ENCODE peak calls at places on chromosomes 1 and 21, in seven cellular contexts. M is A549, V is tibial nerve, T is esophagus muscularis mucosa, C is stomach, L is sigmoid colon, E is suprapubic skin. F is an unnamed sample.

GRCh38 chr1:117544509-117545109 is 61.2 kb upstream of the TENT5C start:
- DNase-seq in M (no peak), T (no peak), V (no peak), E (no peak), L (no peak), C (no peak), F (no peak)

GRCh38 chr1:94527447-94528031 is 14.0 kb downstream of the F3 start:
- DNase-seq in C (no peak), V (no peak), L (no peak), T (no peak), E (no peak), M (no peak), F (no peak)

GRCh38 chr1:192225713-192226112 is 67.5 kb downstream of the RGS18 start:
- DNase-seq in T (no peak), L (no peak), V (no peak), M (no peak), E (no peak), C (no peak), F (no peak)

GRCh38 chr1:110982320-110982719 is 18.6 kb upstream of the LRIF1 start:
- DNase-seq in C (no peak), T (no peak), M (no peak), V (no peak), E (no peak), L (no peak), F (no peak)

GRCh38 chr21:42964561-42965560 is 9.5 kb upstream of the PKNOX1 start:
- DNase-seq in T (no peak), C (no peak), L (peak; percentile 28), M (no peak), V (no peak), E (peak; percentile 25), F (no peak)

GRCh38 chr1:184210048-184210447 is 158.5 kb downstream of the TSEN15 start:
- DNase-seq in E (no peak), C (no peak), L (peak; percentile 68), M (no peak), T (peak; percentile 74), V (no peak), F (no peak)

GRCh38 chr1:168287237-168287664 is 6.6 kb downstream of the TBX19 start:
- DNase-seq in M (peak; percentile 24), V (no peak), L (no peak), C (no peak), T (no peak), E (no peak), F (no peak)

GRCh38 chr1:42866549-42866948 is 20.1 kb downstream of the ZNF691 start:
- DNase-seq in C (no peak), M (no peak), L (no peak), V (no peak), T (no peak), E (no peak), F (no peak)

GRCh38 chr1:192476802-192477298 is 98.7 kb upstream of the RGS1 start:
- DNase-seq in V (no peak), L (peak; percentile 78), M (no peak), E (peak; percentile 78), C (no peak), T (no peak), F (no peak)

GRCh38 chr1:9942399-9942938 is 722 bp downstream of the LZIC start:
- DNase-seq in C (no peak), M (peak; percentile 44), E (no peak), V (no peak), L (no peak), T (no peak), F (no peak)

GRCh38 chr1:88549536-88549935 is 134.5 kb upstream of the PKN2 start:
- DNase-seq in M (no peak), L (no peak), E (no peak), V (no peak), T (no peak), C (no peak), F (no peak)

GRCh38 chr1:18793164-18793563 is 66.3 kb downstream of the TAS1R2 start:
- DNase-seq in E (no peak), L (no peak), C (no peak), M (no peak), V (no peak), T (no peak), F (no peak)

GRCh38 chr21:18499761-18500376 is 96.3 kb upstream of the TMPRSS15 start:
- DNase-seq in T (no peak), V (peak; percentile 28), C (peak; percentile 40), L (no peak), M (peak; percentile 32), E (no peak), F (peak; percentile 12)

GRCh38 chr1:99756598-99756997 is 9.8 kb downstream of the FRRS1 start:
- DNase-seq in M (peak; percentile 2), V (no peak), C (no peak), L (no peak), E (no peak), T (no peak), F (no peak)

GRCh38 chr1:246691622-246692495 is 32.4 kb upstream of the SCCPDH start:
- DNase-seq in E (no peak), L (peak; percentile 64), V (no peak), T (no peak), C (no peak), M (no peak), F (no peak)

GRCh38 chr1:193697105-193697762 is 510.8 kb upstream of the B3GALT2 start:
- DNase-seq in T (no peak), M (peak; percentile 49), L (no peak), C (no peak), V (no peak), E (no peak), F (no peak)

GRCh38 chr1:83692524-83693336 is 306.2 kb downstream of the TTLL7 start:
- DNase-seq in C (no peak), M (no peak), T (no peak), V (no peak), L (no peak), E (no peak), F (no peak)

GRCh38 chr21:26717146-26717739 is 128.0 kb downstream of the ADAMTS1 start:
- DNase-seq in E (no peak), M (peak; percentile 4), L (no peak), T (no peak), C (no peak), V (no peak), F (no peak)

GRCh38 chr1:53541761-53542550 is 82.8 kb downstream of the DMRTB1 start:
- DNase-seq in E (peak; percentile 74), T (no peak), L (peak; percentile 80), C (no peak), M (peak; percentile 70), V (no peak), F (peak; percentile 18)

DNA sequence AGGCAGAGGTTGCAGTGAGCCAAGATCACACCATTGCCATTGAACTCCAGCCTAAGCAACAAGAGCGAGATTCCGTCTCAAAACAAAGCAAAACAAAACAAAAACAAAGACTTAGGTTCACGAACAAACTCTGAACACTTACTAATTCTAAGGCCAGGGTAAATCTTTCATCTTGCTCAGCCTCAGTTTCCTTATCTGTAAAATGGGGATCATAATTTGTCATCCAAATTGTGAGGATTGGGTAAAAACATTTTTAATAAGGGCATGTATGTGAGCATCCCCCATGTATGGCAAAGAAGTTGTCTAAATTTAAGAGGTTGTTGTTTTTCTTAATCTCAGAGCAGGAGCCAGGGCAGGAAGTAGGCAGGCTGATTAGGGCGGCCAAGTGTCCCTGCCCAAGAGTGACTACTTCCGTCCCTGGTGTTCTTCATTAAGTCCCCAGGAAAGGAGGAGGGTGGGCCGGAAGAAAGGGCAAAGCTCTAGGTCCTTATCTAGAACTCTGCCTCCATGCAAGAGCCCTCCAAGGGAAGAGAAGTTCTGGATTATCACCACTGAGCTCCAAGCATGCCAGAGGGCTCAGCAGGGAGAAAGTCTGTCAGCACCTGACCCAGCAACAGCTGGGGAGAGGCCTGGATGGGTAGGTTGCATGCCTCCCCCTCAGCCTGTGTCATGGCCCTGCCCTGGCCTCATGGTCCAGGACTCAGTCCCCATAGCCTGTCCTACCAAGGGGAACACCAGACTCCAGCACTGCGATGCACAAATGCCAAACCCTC is 49.9 kb upstream of the CLIC4 start:
- DNase-seq in E (no peak), C (no peak), V (no peak), L (no peak), T (no peak), M (no peak), F (no peak)
- TF ChIP-seq EP300 in E (no peak), C (no peak), V (no peak), L (no peak), T (no peak), M (no peak), F (no peak)

GRCh38 chr1:109624215-109625010 is 4.8 kb downstream of the AMPD2 start:
- DNase-seq in V (no peak), T (peak; percentile 92), E (no peak), C (no peak), L (no peak), M (no peak), F (no peak)
- H3K4me3 ChIP-seq in V (no peak overlapping the region), T (no peak overlapping the region), E (peak overlapping the region; percentile 7), C (peak overlapping the region; percentile 22), L (no peak overlapping the region), M (no peak overlapping the region), F (no peak overlapping the region)

DNA sequence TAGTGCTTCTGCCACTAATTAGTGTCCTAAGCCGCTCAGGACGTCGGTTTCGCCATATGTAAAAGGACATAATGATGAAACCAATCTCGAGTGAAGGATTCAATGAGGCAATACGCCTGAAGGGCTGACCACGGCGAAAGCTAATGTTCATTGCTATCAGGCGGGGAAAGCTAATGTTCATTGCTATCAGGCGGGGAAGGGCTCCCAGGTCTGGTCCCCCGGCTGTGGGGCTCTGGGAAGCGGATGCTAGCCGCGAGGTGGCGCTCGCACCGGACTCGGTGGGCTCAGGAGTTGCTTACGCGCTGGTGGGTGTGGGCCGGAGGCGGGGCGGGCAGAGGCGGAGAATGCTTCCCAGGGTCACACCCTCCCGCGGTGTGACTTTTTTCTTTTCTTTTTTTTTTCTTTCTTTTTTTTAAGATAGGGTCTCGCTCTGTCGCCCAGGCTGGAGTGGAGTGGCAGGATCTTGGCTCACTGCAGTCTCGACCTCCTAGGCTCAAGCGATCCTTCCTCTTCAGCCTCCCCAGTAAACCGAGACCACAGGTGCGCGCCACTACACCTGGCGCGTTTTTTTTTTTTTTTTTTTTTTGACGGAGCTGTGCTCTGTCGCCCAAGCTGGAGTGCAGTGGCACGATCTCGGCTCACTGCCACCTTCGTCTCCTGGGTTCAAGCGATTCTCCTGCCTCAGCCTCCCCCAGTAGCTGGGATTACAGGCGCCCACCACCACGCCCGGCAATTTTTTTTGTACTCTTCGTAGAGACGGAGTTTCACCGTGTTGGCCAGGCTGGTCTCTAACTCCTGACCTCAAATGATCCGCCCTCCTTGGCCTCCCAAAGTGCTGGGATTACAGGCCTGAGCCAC is 1.1 kb upstream of the PEAR1 start:
- DNase-seq in V (peak; percentile 87), E (peak; percentile 95), T (peak; percentile 96), M (peak; percentile 89), L (peak; percentile 95), C (peak; percentile 91), F (peak; percentile 92)
- H3K27ac ChIP-seq in V (peak overlapping the region; percentile 87), E (peak overlapping the region; percentile 86), T (peak overlapping the region; percentile 80), M (peak overlapping the region; percentile 93), L (peak overlapping the region; percentile 72), C (peak overlapping the region; percentile 79), F (peak overlapping the region; percentile 88)

GRCh38 chr1:31482478-31483011 is 69.5 kb downstream of the SERINC2 start:
- DNase-seq in V (no peak), M (no peak), E (no peak), C (no peak), L (no peak), T (no peak), F (no peak)

GRCh38 chr1:31479801-31480200 is 66.8 kb downstream of the SERINC2 start:
- DNase-seq in L (no peak), T (no peak), M (no peak), E (no peak), V (no peak), C (no peak), F (no peak)

GRCh38 chr1:31487894-31488293 is 74.9 kb downstream of the SERINC2 start:
- DNase-seq in E (no peak), T (no peak), M (no peak), C (no peak), L (no peak), V (no peak), F (no peak)

GRCh38 chr1:31487143-31487542 is 74.1 kb downstream of the SERINC2 start:
- DNase-seq in T (no peak), C (no peak), E (no peak), V (no peak), L (no peak), M (no peak), F (no peak)

GRCh38 chr1:31483012-31483946 is 70.3 kb downstream of the SERINC2 start:
- DNase-seq in V (no peak), L (peak; percentile 72), C (peak; percentile 54), T (no peak), M (peak; percentile 43), E (peak; percentile 79), F (peak; percentile 50)
- TF ChIP-seq EP300 in V (peak; percentile 75), L (no peak), C (peak; percentile 7), T (peak; percentile 50), M (peak; percentile 54), E (peak; percentile 77), F (peak; percentile 27)

F was measured in transverse colon.